ENCODE peak calls at places on chromosomes 3 and 15, in seven cellular contexts. A is HCT116, M is GM12878, X is K562, Z is H1, I is SK-N-SH, Y is HepG2. L is an unnamed sample.

GRCh38 chr3:73530030-73530411 is 94.7 kb downstream of the PDZRN3 start:
- DNase-seq in A (no peak), M (no peak), X (no peak), Z (no peak), I (no peak), Y (no peak), L (no peak)

GRCh38 chr3:46463868-46464241 is 850 bp downstream of the LTF start:
- DNase-seq in A (no peak), M (no peak), X (no peak), Z (peak), I (no peak), Y (no peak), L (no peak)

GRCh38 chr15:64247906-64248541 is 85.2 kb upstream of the PPIB start:
- DNase-seq in A (peak), M (peak), X (peak), Z (no peak), I (peak), Y (peak), L (peak)

GRCh38 chr3:112405845-112406244 is 72.9 kb downstream of the CD200 start:
- DNase-seq in A (no peak), M (no peak), X (no peak), Z (no peak), I (no peak), Y (no peak), L (no peak)

GRCh38 chr3:197501879-197502620 is 53.7 kb downstream of the BDH1 start:
- DNase-seq in A (no peak), M (peak), X (no peak), Z (peak), I (peak), Y (peak), L (peak)

GRCh38 chr3:118970819-118971218 is 63.8 kb downstream of the IGSF11 start:
- DNase-seq in A (no peak), M (no peak), X (no peak), Z (no peak), I (peak), Y (no peak), L (no peak)

GRCh38 chr15:89442671-89443307 is 53.6 kb downstream of the RHCG start:
- DNase-seq in A (peak), M (no peak), X (peak), Z (peak), I (peak), Y (peak), L (peak)

GRCh38 chr15:76642671-76643070 is 262.5 kb downstream of the SCAPER start:
- DNase-seq in A (no peak), M (no peak), X (no peak), Z (no peak), I (no peak), Y (no peak), L (no peak)

GRCh38 chr3:124676236-124676635 is 54.0 kb upstream of the UMPS start:
- DNase-seq in A (no peak), M (no peak), X (no peak), Z (no peak), I (no peak), Y (no peak), L (no peak)

GRCh38 chr3:189340680-189341460 is 169.1 kb downstream of the TPRG1 start:
- DNase-seq in A (peak), M (no peak), X (no peak), Z (peak), I (no peak), Y (peak), L (peak)

GRCh38 chr3:131708216-131708615 is 205.4 kb upstream of the MRPL3 start:
- DNase-seq in A (no peak), M (no peak), X (no peak), Z (no peak), I (no peak), Y (no peak), L (no peak)

GRCh38 chr15:67927501-67928156 is 87.8 kb upstream of the RNU6-1 start:
- DNase-seq in A (no peak), M (no peak), X (no peak), Z (no peak), I (no peak), Y (no peak), L (no peak)

GRCh38 chr3:44584646-44585501 is at the start of gene ZNF660:
- DNase-seq in A (no peak), M (no peak), X (peak), Z (peak), I (peak), Y (peak), L (no peak)

GRCh38 chr3:10762611-10763247 is 53.3 kb upstream of the SLC6A11 start:
- DNase-seq in A (no peak), M (no peak), X (no peak), Z (no peak), I (no peak), Y (no peak), L (no peak)

GRCh38 chr15:79977431-79977940 is 6.5 kb upstream of the BCL2A1 start:
- DNase-seq in A (no peak), M (peak), X (no peak), Z (no peak), I (no peak), Y (no peak), L (no peak)

GRCh38 chr15:44738340-44738984 is 2.1 kb downstream of the TRIM69 start:
- DNase-seq in A (peak), M (no peak), X (peak), Z (no peak), I (peak), Y (peak), L (peak)

GRCh38 chr3:195065142-195065863 is 205.7 kb downstream of the XXYLT1 start:
- DNase-seq in A (no peak), M (no peak), X (no peak), Z (no peak), I (no peak), Y (no peak), L (no peak)

GRCh38 chr3:186993940-186994670 is 63.8 kb downstream of the ST6GAL1 start:
- DNase-seq in A (no peak), M (no peak), X (no peak), Z (no peak), I (no peak), Y (no peak), L (no peak)

GRCh38 chr3:10162147-10162546 is 2.6 kb upstream of the IRAK2 start:
- DNase-seq in A (no peak), M (no peak), X (no peak), Z (no peak), I (no peak), Y (no peak), L (no peak)

GRCh38 chr15:83813697-83814096 is 159.8 kb downstream of the ADAMTSL3 start:
- DNase-seq in A (no peak), M (no peak), X (no peak), Z (no peak), I (no peak), Y (no peak), L (no peak)

GRCh38 chr3:88235102-88235501 is 85.3 kb downstream of the C3orf38 start:
- DNase-seq in A (no peak), M (no peak), X (no peak), Z (no peak), I (no peak), Y (no peak), L (no peak)
- TF ChIP-seq JUND in A (no peak), M (no peak), X (no peak), Z (no peak), I (no peak), Y (no peak), L (no peak)

GRCh38 chr3:58237940-58238681 is 519 bp downstream of the ABHD6 start:
- DNase-seq in A (no peak), M (no peak), X (peak), Z (peak), I (peak), Y (peak), L (peak)
- TF ChIP-seq JUND in A (no peak), M (no peak), X (no peak), Z (no peak), I (no peak), Y (no peak), L (no peak)

DNA sequence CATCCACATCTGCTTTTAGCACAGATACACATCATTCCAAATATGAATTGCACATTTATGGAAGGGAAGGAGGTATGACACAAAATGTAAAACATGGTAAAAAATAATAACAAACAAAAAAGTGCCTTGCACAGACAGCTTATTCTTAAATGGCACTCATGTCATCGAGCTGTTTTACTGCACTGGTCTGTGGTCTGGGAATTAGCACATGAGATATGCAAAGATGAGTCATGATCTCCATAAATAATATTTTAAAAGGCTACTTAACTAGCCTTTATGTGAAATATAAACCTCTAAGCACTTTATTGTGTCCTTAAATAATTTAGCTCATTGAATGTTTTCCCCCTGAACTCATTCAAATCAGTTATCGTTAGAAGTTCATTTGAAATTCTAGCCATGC is 142.2 kb upstream of the ZNF385D start:
- DNase-seq in A (no peak), M (no peak), X (no peak), Z (no peak), I (no peak), Y (no peak), L (no peak)
- TF ChIP-seq JUND in A (no peak), M (no peak), X (no peak), Z (no peak), I (no peak), Y (no peak), L (no peak)

GRCh38 chr3:31620656-31621055 is 87.9 kb downstream of the STT3B start:
- DNase-seq in A (no peak), M (no peak), X (no peak), Z (no peak), I (no peak), Y (no peak), L (no peak)

GRCh38 chr3:31625358-31625757 is 92.6 kb downstream of the STT3B start:
- DNase-seq in A (no peak), M (no peak), X (no peak), Z (no peak), I (no peak), Y (no peak), L (no peak)

GRCh38 chr3:31622636-31623288 is 90.0 kb downstream of the STT3B start:
- DNase-seq in A (no peak), M (peak), X (no peak), Z (no peak), I (no peak), Y (no peak), L (no peak)

GRCh38 chr3:31621314-31621713 is 88.6 kb downstream of the STT3B start:
- DNase-seq in A (no peak), M (no peak), X (no peak), Z (no peak), I (no peak), Y (no peak), L (no peak)

DNA sequence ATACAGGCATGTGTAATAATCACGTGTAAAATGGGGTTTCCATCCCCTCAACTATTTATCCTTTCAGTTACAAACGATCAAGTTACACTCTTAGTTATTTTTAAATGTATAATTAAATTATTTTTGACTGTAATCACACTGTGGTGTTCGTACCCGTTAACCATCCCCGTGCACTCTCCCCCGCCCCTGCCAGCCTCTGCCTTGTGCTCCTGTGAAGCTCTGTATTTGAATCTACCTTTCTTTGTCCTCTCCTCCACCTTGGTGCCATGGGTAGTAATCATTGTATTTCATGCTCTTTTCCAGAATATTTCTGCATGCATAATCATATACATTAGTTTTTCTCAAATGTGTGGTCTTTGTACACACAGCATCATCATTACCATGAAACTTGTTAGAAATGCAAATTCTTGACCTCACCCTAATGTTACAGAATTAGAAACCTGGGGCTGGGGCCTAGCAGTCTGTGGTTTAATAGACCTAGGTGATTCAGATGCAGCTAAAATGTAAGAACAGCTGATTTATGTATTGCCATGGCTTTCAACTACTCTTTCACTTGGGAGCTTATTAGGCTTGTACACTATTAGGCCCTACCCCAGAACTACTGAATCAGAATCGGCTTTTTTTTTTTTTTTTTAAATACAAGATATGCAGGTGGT is 91.5 kb downstream of the STT3B start:
- DNase-seq in A (no peak), M (peak), X (no peak), Z (no peak), I (no peak), Y (no peak), L (no peak)
- TF ChIP-seq JUND in A (no peak), M (no peak), X (no peak), Z (no peak), I (no peak), Y (no peak), L (no peak)

DNA sequence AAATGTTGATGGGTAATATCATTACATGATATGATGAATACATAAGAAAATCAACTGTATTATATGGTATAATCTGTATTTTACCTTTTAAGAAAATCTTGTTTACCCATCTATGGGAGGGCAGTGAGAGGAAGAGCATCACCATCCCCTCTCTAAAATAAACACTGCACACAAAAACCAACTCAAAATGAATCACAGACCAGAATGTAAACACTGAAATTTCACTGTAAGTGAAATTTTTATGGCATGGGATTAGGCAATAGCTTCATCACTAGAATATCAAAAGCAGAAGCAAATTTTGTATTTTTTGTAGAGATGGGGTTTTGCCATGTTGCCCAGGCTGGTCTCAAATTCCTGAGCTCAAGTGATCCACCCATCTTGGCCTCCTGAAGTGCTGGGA is 26.2 kb downstream of the IFT80 start:
- DNase-seq in A (no peak), M (no peak), X (no peak), Z (no peak), I (no peak), Y (no peak), L (no peak)
- TF ChIP-seq JUND in A (no peak), M (no peak), X (no peak), Z (no peak), I (no peak), Y (no peak), L (no peak)

DNA sequence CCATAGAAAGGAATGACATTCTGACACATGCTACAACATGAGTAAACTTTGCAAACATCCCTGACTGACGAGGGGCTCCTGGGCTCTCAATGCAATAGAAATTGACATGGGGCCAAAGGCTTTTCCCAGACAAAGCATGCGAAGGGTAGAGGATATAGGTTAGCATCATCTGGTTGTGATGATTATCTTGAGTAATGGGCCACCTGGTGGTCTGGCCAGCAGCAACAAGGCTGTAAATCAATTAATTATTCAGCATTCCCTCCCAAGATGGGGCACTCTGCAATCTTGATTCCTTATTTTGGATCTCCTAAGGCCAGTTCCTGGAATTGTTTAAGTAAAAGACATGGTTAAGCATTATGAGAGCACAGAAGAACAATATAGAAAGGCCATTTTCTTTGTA is 99.2 kb downstream of the AGBL1 start:
- DNase-seq in A (no peak), M (no peak), X (no peak), Z (no peak), I (peak), Y (no peak), L (no peak)
- TF ChIP-seq JUND in A (no peak), M (no peak), X (no peak), Z (no peak), I (no peak), Y (no peak), L (no peak)

GRCh38 chr3:132749786-132750185 is 27.6 kb upstream of the NPHP3 start:
- DNase-seq in A (no peak), M (no peak), X (no peak), Z (no peak), I (no peak), Y (no peak), L (no peak)
- TF ChIP-seq JUND in A (no peak), M (no peak), X (no peak), Z (no peak), I (no peak), Y (no peak), L (no peak)

GRCh38 chr3:21644268-21644667 is 106.7 kb downstream of the ZNF385D start:
- DNase-seq in A (no peak), M (no peak), X (no peak), Z (no peak), I (no peak), Y (no peak), L (no peak)

GRCh38 chr3:21647961-21648360 is 103.0 kb downstream of the ZNF385D start:
- DNase-seq in A (no peak), M (no peak), X (no peak), Z (no peak), I (no peak), Y (no peak), L (no peak)

GRCh38 chr3:21642433-21642832 is 108.6 kb downstream of the ZNF385D start:
- DNase-seq in A (no peak), M (no peak), X (no peak), Z (no peak), I (no peak), Y (no peak), L (no peak)

GRCh38 chr3:21643752-21644151 is 107.3 kb downstream of the ZNF385D start:
- DNase-seq in A (no peak), M (no peak), X (no peak), Z (no peak), I (no peak), Y (no peak), L (no peak)

GRCh38 chr3:21645121-21645897 is 105.7 kb downstream of the ZNF385D start:
- DNase-seq in A (no peak), M (no peak), X (no peak), Z (no peak), I (peak), Y (no peak), L (no peak)
- TF ChIP-seq JUND in A (no peak), M (no peak), X (no peak), Z (no peak), I (no peak), Y (no peak), L (no peak)